ENCODE peak calls at places on chromosomes 3 and 15, in seven cellular contexts. W is heart right ventricle; D is cardiac muscle cell; R is body of pancreas; V is CD8-positive, alpha-beta memory T cell; E is spleen; G is adrenal gland. T is an unnamed sample.

GRCh38 chr3:123652346-123652984 is 67.6 kb upstream of the HACD2 start:
- DNase-seq in V (no peak), G (peak; percentile 84), E (peak; percentile 87), D (peak; percentile 84), W (peak; percentile 80), R (peak; percentile 77), T (peak; percentile 77)

GRCh38 chr3:169662215-169663070 is 1.1 kb downstream of the MECOM start:
- DNase-seq in E (peak; percentile 88), V (no peak), W (peak; percentile 86), R (peak; percentile 87), D (peak; percentile 94), G (peak; percentile 35), T (peak; percentile 58)

GRCh38 chr3:53354945-53355498 is 7.7 kb upstream of the DCP1A start:
- DNase-seq in V (no peak), R (no peak), W (no peak), G (no peak), E (no peak), D (no peak), T (no peak)

GRCh38 chr3:40939113-40940070 is 259.9 kb upstream of the CTNNB1 start:
- DNase-seq in W (no peak), E (no peak), D (peak; percentile 19), G (no peak), R (peak; percentile 78), V (no peak), T (no peak)

GRCh38 chr3:146124141-146124801 is 36.7 kb downstream of the PLOD2 start:
- DNase-seq in E (no peak), D (no peak), R (no peak), G (no peak), W (no peak), V (no peak), T (no peak)

GRCh38 chr15:22930782-22931484 is 49.2 kb downstream of the CYFIP1 start:
- DNase-seq in R (peak; percentile 91), W (peak; percentile 50), D (no peak), V (no peak), E (peak; percentile 54), G (peak; percentile 76), T (peak; percentile 82)

GRCh38 chr3:113516115-113516505 is 1.2 kb upstream of the SPICE1 start:
- DNase-seq in V (no peak), G (no peak), R (no peak), W (peak; percentile 12), E (no peak), D (no peak), T (no peak)

GRCh38 chr15:62698646-62699045 is 343.9 kb upstream of the TPM1 start:
- DNase-seq in E (no peak), R (no peak), W (no peak), V (no peak), G (no peak), D (no peak), T (no peak)

GRCh38 chr3:71905426-71905825 is 120.5 kb upstream of the PROK2 start:
- DNase-seq in W (no peak), V (no peak), E (peak; percentile 80), D (no peak), G (no peak), R (no peak), T (no peak)

GRCh38 chr15:70856884-70857546 is 3.1 kb upstream of the LARP6 start:
- DNase-seq in G (peak; percentile 55), V (no peak), E (no peak), W (peak; percentile 91), R (peak; percentile 67), D (no peak), T (peak; percentile 64)

GRCh38 chr3:17973559-17973906 is 231.1 kb upstream of the TBC1D5 start:
- DNase-seq in W (no peak), D (no peak), E (no peak), G (no peak), R (no peak), V (no peak), T (no peak)

GRCh38 chr3:140145501-140145900 is 210.5 kb downstream of the CLSTN2 start:
- DNase-seq in V (no peak), G (no peak), R (no peak), E (no peak), W (no peak), D (no peak), T (no peak)

GRCh38 chr3:136381051-136381450 is 130.9 kb downstream of the PCCB start:
- DNase-seq in D (no peak), G (no peak), R (no peak), E (no peak), W (no peak), V (no peak), T (no peak)

GRCh38 chr15:94080416-94080815 is 150.9 kb upstream of the MCTP2 start:
- DNase-seq in D (no peak), E (no peak), G (no peak), R (no peak), W (peak; percentile 35), V (no peak), T (no peak)

GRCh38 chr3:189845069-189845468 is 213.9 kb downstream of the TP63 start:
- DNase-seq in E (no peak), D (no peak), W (no peak), G (no peak), R (no peak), V (no peak), T (no peak)

GRCh38 chr3:34256791-34257190 is 458.4 kb downstream of the PDCD6IP start:
- DNase-seq in R (no peak), E (no peak), D (no peak), W (no peak), V (no peak), G (no peak), T (no peak)

GRCh38 chr15:40006646-40007045 is 32.3 kb downstream of the SRP14 start:
- DNase-seq in R (no peak), E (no peak), W (no peak), D (no peak), V (no peak), G (no peak), T (no peak)

GRCh38 chr3:46660003-46660402 is 33.5 kb downstream of the ALS2CL start:
- DNase-seq in W (no peak), R (no peak), V (no peak), G (no peak), D (no peak), E (no peak), T (no peak)

GRCh38 chr3:8052599-8053185 is 448.9 kb upstream of the LMCD1 start:
- DNase-seq in E (no peak), R (peak; percentile 19), G (no peak), W (peak; percentile 44), V (no peak), D (no peak), T (no peak)

GRCh38 chr3:99119312-99119810 is 217.9 kb upstream of the DCBLD2 start:
- DNase-seq in R (no peak), W (no peak), E (no peak), D (no peak), V (no peak), G (no peak), T (no peak)

GRCh38 chr15:52791776-52792175 is 1.6 kb upstream of the ONECUT1 start:
- DNase-seq in V (no peak), D (no peak), G (no peak), E (no peak), R (no peak), W (no peak), T (no peak)

GRCh38 chr3:97763586-97764148 is 891 bp upstream of the ARL6 start:
- DNase-seq in D (no peak), V (no peak), G (no peak), R (no peak), E (no peak), W (no peak), T (no peak)

GRCh38 chr15:35673093-35673573 is 127.2 kb upstream of the DPH6 start:
- DNase-seq in W (peak; percentile 25), D (peak; percentile 4), G (peak; percentile 18), V (no peak), E (no peak), R (no peak), T (no peak)

GRCh38 chr15:47773163-47773562 is 55.9 kb downstream of the SEMA6D start:
- DNase-seq in D (no peak), R (no peak), G (no peak), V (no peak), W (no peak), E (no peak), T (no peak)

GRCh38 chr15:98548172-98548971 is 100.0 kb upstream of the IGF1R start:
- DNase-seq in D (peak; percentile 67), R (peak; percentile 69), G (peak; percentile 65), V (peak; percentile 6), W (peak; percentile 61), E (peak; percentile 93), T (peak; percentile 67)
- H3K27me3 ChIP-seq in D (peaks cover 7% of the 10 kb centered on the region), R (no peaks in the 10 kb centered on the region), G (no peaks in the 10 kb centered on the region), V (peaks cover 4% of the 10 kb centered on the region), W (peaks cover 15% of the 10 kb centered on the region), E (no peaks in the 10 kb centered on the region), T (no peaks in the 10 kb centered on the region)

DNA sequence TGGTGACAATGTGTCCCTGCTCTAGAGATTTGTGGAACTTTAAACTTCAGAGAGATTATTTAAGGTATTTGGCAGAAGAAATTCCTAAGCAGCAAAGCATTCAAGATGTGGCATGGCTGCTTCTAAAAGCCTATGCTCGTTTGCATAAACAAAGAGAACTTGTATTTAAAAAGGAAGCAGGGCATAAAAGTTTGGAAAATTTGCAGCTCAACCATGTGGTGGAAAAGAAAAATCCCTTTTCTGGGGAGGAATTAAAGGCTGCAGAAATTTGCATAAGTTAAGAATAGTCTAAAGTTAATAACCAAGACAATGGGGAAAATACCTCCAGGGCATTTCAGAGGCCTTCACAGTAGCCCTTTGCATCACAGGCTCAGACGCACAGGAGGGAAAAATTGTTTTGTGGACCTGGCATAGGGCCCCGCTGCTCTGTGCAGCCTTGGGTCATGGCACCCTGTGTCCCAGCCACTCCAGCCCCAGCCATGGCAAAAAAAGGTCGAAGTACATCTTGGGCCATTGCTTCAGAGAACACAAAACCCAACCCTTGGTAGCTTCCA is 1109.1 kb downstream of the OTOL1 start:
- DNase-seq in E (no peak), W (no peak), R (no peak), D (no peak), V (no peak), G (no peak), T (no peak)
- H3K9me3 ChIP-seq in E (peaks cover 46% of the 10 kb centered on the region), W (peaks cover 2% of the 10 kb centered on the region), R (no peaks in the 10 kb centered on the region), D (no peaks in the 10 kb centered on the region), V (no peaks in the 10 kb centered on the region), G (no peaks in the 10 kb centered on the region), T (no peaks in the 10 kb centered on the region)

GRCh38 chr15:74408385-74408784 is 25.4 kb downstream of the SEMA7A start:
- DNase-seq in D (no peak), V (no peak), G (no peak), R (no peak), W (no peak), E (no peak), T (no peak)
- H3K27me3 ChIP-seq in D (no peaks in the 10 kb centered on the region), V (no peaks in the 10 kb centered on the region), G (no peaks in the 10 kb centered on the region), R (no peaks in the 10 kb centered on the region), W (no peaks in the 10 kb centered on the region), E (no peaks in the 10 kb centered on the region), T (no peaks in the 10 kb centered on the region)

GRCh38 chr15:27067175-27067574 is 96.2 kb downstream of the GABRG3 start:
- DNase-seq in W (no peak), V (no peak), E (no peak), G (no peak), R (no peak), D (no peak), T (no peak)
- H3K9me3 ChIP-seq in W (peaks cover 4% of the 10 kb centered on the region), V (peaks cover 5% of the 10 kb centered on the region), E (peaks cover 53% of the 10 kb centered on the region), G (no peaks in the 10 kb centered on the region), R (no peaks in the 10 kb centered on the region), D (no peaks in the 10 kb centered on the region), T (no peaks in the 10 kb centered on the region)

DNA sequence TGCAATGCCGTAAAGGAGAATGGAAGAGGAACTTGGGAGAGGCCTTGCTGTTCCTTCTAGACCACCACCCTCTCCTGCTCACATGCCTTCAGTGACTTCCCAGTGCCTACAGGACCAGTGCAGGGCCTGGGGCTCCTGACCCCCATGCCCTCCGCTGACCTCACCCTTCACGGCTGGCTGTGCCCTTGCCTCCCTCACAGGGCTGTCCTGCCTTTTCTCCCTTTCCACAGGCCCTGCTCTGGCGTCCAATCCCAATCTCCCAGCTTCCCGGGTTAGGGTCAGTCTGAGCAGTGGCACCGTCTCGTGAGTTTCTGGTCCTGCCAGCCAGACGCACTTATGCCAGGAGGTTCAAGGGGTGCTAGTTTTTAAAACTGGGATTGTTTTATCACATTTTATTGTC is 110.4 kb downstream of the WNT7A start:
- DNase-seq in E (no peak), W (no peak), G (no peak), R (no peak), V (no peak), D (no peak), T (no peak)
- H3K27me3 ChIP-seq in E (no peaks in the 10 kb centered on the region), W (no peaks in the 10 kb centered on the region), G (no peaks in the 10 kb centered on the region), R (no peaks in the 10 kb centered on the region), V (no peaks in the 10 kb centered on the region), D (no peaks in the 10 kb centered on the region), T (no peaks in the 10 kb centered on the region)

T was measured in thyroid gland.